ENCODE peak calls at places on chromosomes 6 and 20, in nine cellular contexts. One of them, this sample, is unnamed.

GRCh38 chr6:73610444-73611275 is 43.1 kb downstream of the SLC17A5 start:
- DNase-seq in SK-N-MC: no peak
- DNase-seq in RCC 7860: peak; percentile 46
- DNase-seq in NCI-H1417 treated with DMSO at 0.1 percent for 48 hours: no peak
- DNase-seq in activated CD4-positive, alpha-beta T cell treated with anti-CD3 and anti-CD28 coated beads for 1 hour: no peak
- DNase-seq in stimulated activated CD8-positive, alpha-beta memory T cell treated with anti-CD3 and anti-CD28 coated beads, Interleukin-2, amount 100 ng/mL, for 1 hour: no peak
- DNase-seq in AG04450: no peak
- DNase-seq in T-helper 2 cell: no peak
- DNase-seq in left cardiac atrium: no peak
- DNase-seq in this sample: no peak

GRCh38 chr6:15066433-15067337 is 179.2 kb upstream of the JARID2 start:
- DNase-seq in SK-N-MC: no peak
- DNase-seq in RCC 7860: no peak
- DNase-seq in NCI-H1417 treated with DMSO at 0.1 percent for 48 hours: no peak
- DNase-seq in activated CD4-positive, alpha-beta T cell treated with anti-CD3 and anti-CD28 coated beads for 1 hour: no peak
- DNase-seq in stimulated activated CD8-positive, alpha-beta memory T cell treated with anti-CD3 and anti-CD28 coated beads, Interleukin-2, amount 100 ng/mL, for 1 hour: no peak
- DNase-seq in AG04450: peak; percentile 42
- DNase-seq in T-helper 2 cell: no peak
- DNase-seq in left cardiac atrium: peak; percentile 54
- DNase-seq in this sample: no peak

GRCh38 chr6:109944448-109944847 is 33.7 kb upstream of the GPR6 start:
- DNase-seq in SK-N-MC: no peak
- DNase-seq in RCC 7860: no peak
- DNase-seq in NCI-H1417 treated with DMSO at 0.1 percent for 48 hours: no peak
- DNase-seq in activated CD4-positive, alpha-beta T cell treated with anti-CD3 and anti-CD28 coated beads for 1 hour: no peak
- DNase-seq in stimulated activated CD8-positive, alpha-beta memory T cell treated with anti-CD3 and anti-CD28 coated beads, Interleukin-2, amount 100 ng/mL, for 1 hour: no peak
- DNase-seq in AG04450: no peak
- DNase-seq in T-helper 2 cell: no peak
- DNase-seq in left cardiac atrium: no peak
- DNase-seq in this sample: no peak

GRCh38 chr6:151071295-151071694 is 168.5 kb upstream of the AKAP12 start:
- DNase-seq in SK-N-MC: no peak
- DNase-seq in RCC 7860: peak; percentile 73
- DNase-seq in NCI-H1417 treated with DMSO at 0.1 percent for 48 hours: no peak
- DNase-seq in activated CD4-positive, alpha-beta T cell treated with anti-CD3 and anti-CD28 coated beads for 1 hour: no peak
- DNase-seq in stimulated activated CD8-positive, alpha-beta memory T cell treated with anti-CD3 and anti-CD28 coated beads, Interleukin-2, amount 100 ng/mL, for 1 hour: no peak
- DNase-seq in AG04450: peak; percentile 30
- DNase-seq in T-helper 2 cell: no peak
- DNase-seq in left cardiac atrium: peak; percentile 63
- DNase-seq in this sample: no peak

GRCh38 chr20:47868744-47869143 is 83.5 kb upstream of the SULF2 start:
- DNase-seq in SK-N-MC: no peak
- DNase-seq in RCC 7860: no peak
- DNase-seq in NCI-H1417 treated with DMSO at 0.1 percent for 48 hours: no peak
- DNase-seq in activated CD4-positive, alpha-beta T cell treated with anti-CD3 and anti-CD28 coated beads for 1 hour: no peak
- DNase-seq in stimulated activated CD8-positive, alpha-beta memory T cell treated with anti-CD3 and anti-CD28 coated beads, Interleukin-2, amount 100 ng/mL, for 1 hour: no peak
- DNase-seq in AG04450: no peak
- DNase-seq in T-helper 2 cell: no peak
- DNase-seq in left cardiac atrium: no peak
- DNase-seq in this sample: no peak

GRCh38 chr20:25288291-25289181 is 40.7 kb downstream of the PYGB start:
- DNase-seq in SK-N-MC: no peak
- DNase-seq in RCC 7860: no peak
- DNase-seq in NCI-H1417 treated with DMSO at 0.1 percent for 48 hours: no peak
- DNase-seq in activated CD4-positive, alpha-beta T cell treated with anti-CD3 and anti-CD28 coated beads for 1 hour: no peak
- DNase-seq in stimulated activated CD8-positive, alpha-beta memory T cell treated with anti-CD3 and anti-CD28 coated beads, Interleukin-2, amount 100 ng/mL, for 1 hour: no peak
- DNase-seq in AG04450: no peak
- DNase-seq in T-helper 2 cell: no peak
- DNase-seq in left cardiac atrium: peak; percentile 22
- DNase-seq in this sample: no peak

GRCh38 chr20:10519361-10520048 is 84.4 kb downstream of the SLX4IP start:
- DNase-seq in SK-N-MC: no peak
- DNase-seq in RCC 7860: no peak
- DNase-seq in NCI-H1417 treated with DMSO at 0.1 percent for 48 hours: no peak
- DNase-seq in activated CD4-positive, alpha-beta T cell treated with anti-CD3 and anti-CD28 coated beads for 1 hour: no peak
- DNase-seq in stimulated activated CD8-positive, alpha-beta memory T cell treated with anti-CD3 and anti-CD28 coated beads, Interleukin-2, amount 100 ng/mL, for 1 hour: no peak
- DNase-seq in AG04450: no peak
- DNase-seq in T-helper 2 cell: no peak
- DNase-seq in left cardiac atrium: no peak
- DNase-seq in this sample: no peak

GRCh38 chr20:43944653-43945235 is 30.1 kb downstream of the TOX2 start:
- DNase-seq in SK-N-MC: no peak
- DNase-seq in RCC 7860: no peak
- DNase-seq in NCI-H1417 treated with DMSO at 0.1 percent for 48 hours: no peak
- DNase-seq in activated CD4-positive, alpha-beta T cell treated with anti-CD3 and anti-CD28 coated beads for 1 hour: no peak
- DNase-seq in stimulated activated CD8-positive, alpha-beta memory T cell treated with anti-CD3 and anti-CD28 coated beads, Interleukin-2, amount 100 ng/mL, for 1 hour: no peak
- DNase-seq in AG04450: no peak
- DNase-seq in T-helper 2 cell: no peak
- DNase-seq in left cardiac atrium: no peak
- DNase-seq in this sample: no peak

GRCh38 chr6:1485678-1486077 is 96.3 kb downstream of the FOXF2 start:
- DNase-seq in SK-N-MC: no peak
- DNase-seq in RCC 7860: peak; percentile 45
- DNase-seq in NCI-H1417 treated with DMSO at 0.1 percent for 48 hours: no peak
- DNase-seq in activated CD4-positive, alpha-beta T cell treated with anti-CD3 and anti-CD28 coated beads for 1 hour: no peak
- DNase-seq in stimulated activated CD8-positive, alpha-beta memory T cell treated with anti-CD3 and anti-CD28 coated beads, Interleukin-2, amount 100 ng/mL, for 1 hour: no peak
- DNase-seq in AG04450: peak; percentile 42
- DNase-seq in T-helper 2 cell: no peak
- DNase-seq in left cardiac atrium: no peak
- DNase-seq in this sample: no peak

GRCh38 chr6:167643716-167644115 is 183.0 kb upstream of the AFDN start:
- DNase-seq in SK-N-MC: no peak
- DNase-seq in RCC 7860: no peak
- DNase-seq in NCI-H1417 treated with DMSO at 0.1 percent for 48 hours: no peak
- DNase-seq in activated CD4-positive, alpha-beta T cell treated with anti-CD3 and anti-CD28 coated beads for 1 hour: no peak
- DNase-seq in stimulated activated CD8-positive, alpha-beta memory T cell treated with anti-CD3 and anti-CD28 coated beads, Interleukin-2, amount 100 ng/mL, for 1 hour: no peak
- DNase-seq in AG04450: no peak
- DNase-seq in T-helper 2 cell: no peak
- DNase-seq in left cardiac atrium: no peak
- DNase-seq in this sample: no peak

GRCh38 chr6:2351807-2352431 is 106.5 kb upstream of the GMDS start:
- DNase-seq in SK-N-MC: no peak
- DNase-seq in RCC 7860: no peak
- DNase-seq in NCI-H1417 treated with DMSO at 0.1 percent for 48 hours: no peak
- DNase-seq in activated CD4-positive, alpha-beta T cell treated with anti-CD3 and anti-CD28 coated beads for 1 hour: no peak
- DNase-seq in stimulated activated CD8-positive, alpha-beta memory T cell treated with anti-CD3 and anti-CD28 coated beads, Interleukin-2, amount 100 ng/mL, for 1 hour: no peak
- DNase-seq in AG04450: peak; percentile 34
- DNase-seq in T-helper 2 cell: no peak
- DNase-seq in left cardiac atrium: no peak
- DNase-seq in this sample: no peak

GRCh38 chr20:33871362-33871761 is 60.2 kb downstream of the CHMP4B start:
- DNase-seq in SK-N-MC: no peak
- DNase-seq in RCC 7860: no peak
- DNase-seq in NCI-H1417 treated with DMSO at 0.1 percent for 48 hours: no peak
- DNase-seq in activated CD4-positive, alpha-beta T cell treated with anti-CD3 and anti-CD28 coated beads for 1 hour: no peak
- DNase-seq in stimulated activated CD8-positive, alpha-beta memory T cell treated with anti-CD3 and anti-CD28 coated beads, Interleukin-2, amount 100 ng/mL, for 1 hour: no peak
- DNase-seq in AG04450: no peak
- DNase-seq in T-helper 2 cell: no peak
- DNase-seq in left cardiac atrium: no peak
- DNase-seq in this sample: no peak

GRCh38 chr6:30572078-30572605 is 900 bp downstream of the ABCF1 start:
- DNase-seq in SK-N-MC: no peak
- DNase-seq in RCC 7860: no peak
- DNase-seq in NCI-H1417 treated with DMSO at 0.1 percent for 48 hours: no peak
- DNase-seq in activated CD4-positive, alpha-beta T cell treated with anti-CD3 and anti-CD28 coated beads for 1 hour: no peak
- DNase-seq in stimulated activated CD8-positive, alpha-beta memory T cell treated with anti-CD3 and anti-CD28 coated beads, Interleukin-2, amount 100 ng/mL, for 1 hour: no peak
- DNase-seq in AG04450: no peak
- DNase-seq in T-helper 2 cell: no peak
- DNase-seq in left cardiac atrium: no peak
- DNase-seq in this sample: no peak

GRCh38 chr6:17032595-17033591 is 69.0 kb upstream of the STMND1 start:
- DNase-seq in SK-N-MC: peak; percentile 65
- DNase-seq in RCC 7860: peak; percentile 57
- DNase-seq in NCI-H1417 treated with DMSO at 0.1 percent for 48 hours: no peak
- DNase-seq in activated CD4-positive, alpha-beta T cell treated with anti-CD3 and anti-CD28 coated beads for 1 hour: no peak
- DNase-seq in stimulated activated CD8-positive, alpha-beta memory T cell treated with anti-CD3 and anti-CD28 coated beads, Interleukin-2, amount 100 ng/mL, for 1 hour: no peak
- DNase-seq in AG04450: peak; percentile 81
- DNase-seq in T-helper 2 cell: no peak
- DNase-seq in left cardiac atrium: peak; percentile 76
- DNase-seq in this sample: no peak

GRCh38 chr6:80364206-80364605 is 257.7 kb downstream of the BCKDHB start:
- DNase-seq in SK-N-MC: no peak
- DNase-seq in RCC 7860: no peak
- DNase-seq in NCI-H1417 treated with DMSO at 0.1 percent for 48 hours: no peak
- DNase-seq in activated CD4-positive, alpha-beta T cell treated with anti-CD3 and anti-CD28 coated beads for 1 hour: no peak
- DNase-seq in stimulated activated CD8-positive, alpha-beta memory T cell treated with anti-CD3 and anti-CD28 coated beads, Interleukin-2, amount 100 ng/mL, for 1 hour: no peak
- DNase-seq in AG04450: no peak
- DNase-seq in T-helper 2 cell: no peak
- DNase-seq in left cardiac atrium: no peak
- DNase-seq in this sample: no peak

GRCh38 chr6:42010185-42010872 is 40.0 kb upstream of the TAF8 start:
- DNase-seq in SK-N-MC: no peak
- DNase-seq in RCC 7860: no peak
- DNase-seq in NCI-H1417 treated with DMSO at 0.1 percent for 48 hours: no peak
- DNase-seq in activated CD4-positive, alpha-beta T cell treated with anti-CD3 and anti-CD28 coated beads for 1 hour: no peak
- DNase-seq in stimulated activated CD8-positive, alpha-beta memory T cell treated with anti-CD3 and anti-CD28 coated beads, Interleukin-2, amount 100 ng/mL, for 1 hour: no peak
- DNase-seq in AG04450: no peak
- DNase-seq in T-helper 2 cell: no peak
- DNase-seq in left cardiac atrium: no peak
- DNase-seq in this sample: no peak

GRCh38 chr6:126657556-126658129 is 317.7 kb downstream of the CENPW start:
- DNase-seq in SK-N-MC: peak; percentile 26
- DNase-seq in RCC 7860: no peak
- DNase-seq in NCI-H1417 treated with DMSO at 0.1 percent for 48 hours: no peak
- DNase-seq in activated CD4-positive, alpha-beta T cell treated with anti-CD3 and anti-CD28 coated beads for 1 hour: no peak
- DNase-seq in stimulated activated CD8-positive, alpha-beta memory T cell treated with anti-CD3 and anti-CD28 coated beads, Interleukin-2, amount 100 ng/mL, for 1 hour: no peak
- DNase-seq in AG04450: no peak
- DNase-seq in T-helper 2 cell: no peak
- DNase-seq in left cardiac atrium: no peak
- DNase-seq in this sample: no peak

This sample was measured in stimulated activated effector memory CD8-positive, alpha-beta T cell treated with anti-CD3 and anti-CD28 coated beads, Interleukin-12 subunit alpha, Interleukin-12 subunit beta, amount 100 ng/mL, for 72 hours.